ENCODE peak calls at places on chromosomes 16 and 17, in six cellular contexts. Y is T-helper 17 cell, T is AG04450, R is OCI-M1, J is progenitor cell of endocrine pancreas, B is H7. Z is an unnamed sample.

GRCh38 chr17:3953542-3953941 is 10.7 kb downstream of the ATP2A3 start:
- DNase-seq in Y (no peak), T (no peak), R (no peak), J (no peak), B (no peak), Z (no peak)

GRCh38 chr17:77742579-77742978 is 215.9 kb upstream of the TNRC6C start:
- DNase-seq in Y (no peak), T (no peak), R (no peak), J (no peak), B (peak), Z (no peak)

GRCh38 chr16:86170720-86171119 is 271.8 kb downstream of the IRF8 start:
- DNase-seq in Y (no peak), T (no peak), R (no peak), J (no peak), B (no peak), Z (no peak)

GRCh38 chr16:55494994-55495421 is 13.9 kb upstream of the LPCAT2 start:
- DNase-seq in Y (no peak), T (peak), R (peak), J (no peak), B (peak), Z (peak)

GRCh38 chr17:40485851-40486512 is 15.4 kb downstream of the TNS4 start:
- DNase-seq in Y (no peak), T (peak), R (peak), J (no peak), B (no peak), Z (peak)

GRCh38 chr16:81797443-81797842 is 18.4 kb downstream of the PLCG2 start:
- DNase-seq in Y (no peak), T (no peak), R (peak), J (no peak), B (no peak), Z (no peak)

GRCh38 chr17:36983618-36984017 is 34.9 kb downstream of the AATF start:
- DNase-seq in Y (no peak), T (no peak), R (no peak), J (no peak), B (no peak), Z (no peak)

GRCh38 chr17:28940675-28941074 is 10.6 kb downstream of the PHF12 start:
- DNase-seq in Y (no peak), T (no peak), R (no peak), J (no peak), B (no peak), Z (no peak)

GRCh38 chr17:6901086-6901485 is 69.6 kb upstream of the TEKT1 start:
- DNase-seq in Y (no peak), T (no peak), R (no peak), J (no peak), B (no peak), Z (no peak)

GRCh38 chr17:79045830-79046500 is 22.0 kb downstream of the C1QTNF1 start:
- DNase-seq in Y (peak), T (no peak), R (peak), J (peak), B (peak), Z (no peak)

GRCh38 chr17:62681061-62681938 is 53.8 kb downstream of the MRC2 start:
- DNase-seq in Y (no peak), T (no peak), R (no peak), J (no peak), B (peak), Z (no peak)

GRCh38 chr16:17414421-17414820 is 56.3 kb downstream of the XYLT1 start:
- DNase-seq in Y (no peak), T (no peak), R (no peak), J (no peak), B (no peak), Z (no peak)

GRCh38 chr17:43449470-43450202 is 34.1 kb upstream of the DHX8 start:
- DNase-seq in Y (no peak), T (no peak), R (no peak), J (no peak), B (no peak), Z (no peak)

GRCh38 chr17:43772877-43773648 is 5.7 kb downstream of the DUSP3 start:
- DNase-seq in Y (no peak), T (no peak), R (peak), J (no peak), B (no peak), Z (no peak)

GRCh38 chr17:1003633-1003971 is 6.7 kb downstream of the TIMM22 start:
- DNase-seq in Y (no peak), T (no peak), R (no peak), J (no peak), B (no peak), Z (no peak)

GRCh38 chr16:89562027-89562599 is 1.6 kb downstream of the RPL13 start:
- DNase-seq in Y (no peak), T (no peak), R (no peak), J (no peak), B (no peak), Z (no peak)

GRCh38 chr17:7677388-7678067 is 9.8 kb downstream of the TP53 start:
- DNase-seq in Y (no peak), T (no peak), R (no peak), J (no peak), B (peak), Z (no peak)

GRCh38 chr16:695355-696089 is 5.3 kb upstream of the WDR24 start:
- DNase-seq in Y (peak), T (no peak), R (no peak), J (no peak), B (peak), Z (no peak)

GRCh38 chr16:75029854-75030253 is 31.0 kb downstream of the ZNRF1 start:
- DNase-seq in Y (no peak), T (peak), R (no peak), J (no peak), B (no peak), Z (no peak)

GRCh38 chr16:60214321-60214720 is 1480.2 kb upstream of the GOT2 start:
- DNase-seq in Y (no peak), T (no peak), R (no peak), J (no peak), B (no peak), Z (no peak)

GRCh38 chr17:42422958-42423712 is at the start of gene CAVIN1:
- DNase-seq in Y (no peak), T (peak), R (peak), J (peak), B (peak), Z (peak)

GRCh38 chr16:12971216-12971615 is 69.8 kb downstream of the SHISA9 start:
- DNase-seq in Y (no peak), T (no peak), R (peak), J (no peak), B (no peak), Z (no peak)

GRCh38 chr17:15999974-16000827 is 577 bp downstream of the TTC19 start:
- DNase-seq in Y (peak), T (no peak), R (peak), J (no peak), B (peak), Z (no peak)

GRCh38 chr16:49652441-49653175 is 203.3 kb downstream of the ZNF423 start:
- DNase-seq in Y (no peak), T (no peak), R (no peak), J (no peak), B (no peak), Z (no peak)

GRCh38 chr17:2351269-2351668 is 14.0 kb downstream of the SGSM2 start:
- DNase-seq in Y (no peak), T (no peak), R (no peak), J (no peak), B (no peak), Z (no peak)

GRCh38 chr16:28140788-28141618 is 70.8 kb downstream of the XPO6 start:
- DNase-seq in Y (no peak), T (no peak), R (peak), J (no peak), B (no peak), Z (no peak)

GRCh38 chr17:12402963-12403622 is 262.6 kb upstream of the MYOCD start:
- DNase-seq in Y (no peak), T (peak), R (no peak), J (no peak), B (no peak), Z (no peak)

GRCh38 chr17:61578645-61579044 is 12.4 kb downstream of the NACA2 start:
- DNase-seq in Y (no peak), T (no peak), R (no peak), J (no peak), B (no peak), Z (no peak)

GRCh38 chr17:68460715-68461114 is 3.4 kb upstream of the WIPI1 start:
- DNase-seq in Y (no peak), T (no peak), R (peak), J (no peak), B (no peak), Z (no peak)

GRCh38 chr17:41382396-41382795 is 290 bp upstream of the KRT34 start:
- DNase-seq in Y (no peak), T (no peak), R (no peak), J (no peak), B (no peak), Z (peak)